ENCODE peak calls at places on chromosome 4, in four cellular contexts. L is OCI-LY7, C is left lung, T is IMR-90. B is an unnamed sample.

GRCh38 chr4:185305979-185306442 is 89.7 kb downstream of the LRP2BP start:
- DNase-seq in L (no peak), C (no peak), T (peak; percentile 97), B (no peak)

GRCh38 chr4:30757357-30757756 is 37.2 kb downstream of the PCDH7 start:
- DNase-seq in L (no peak), C (no peak), T (peak; percentile 92), B (no peak)

GRCh38 chr4:52685316-52685715 is 26.2 kb upstream of the USP46 start:
- DNase-seq in L (no peak), C (no peak), T (no peak), B (no peak)

GRCh38 chr4:69713593-69713992 is 46.8 kb downstream of the SULT1B1 start:
- DNase-seq in L (no peak), C (no peak), T (no peak), B (no peak)

GRCh38 chr4:130233377-130234047 is 1137.6 kb downstream of the C4orf33 start:
- DNase-seq in L (peak; percentile 0), C (no peak), T (no peak), B (peak; percentile 18)

GRCh38 chr4:38105475-38105874 is 145.3 kb downstream of the PTTG2 start:
- DNase-seq in L (no peak), C (no peak), T (no peak), B (no peak)

GRCh38 chr4:23819041-23819511 is 70.8 kb downstream of the PPARGC1A start:
- DNase-seq in L (no peak), C (no peak), T (peak; percentile 45), B (no peak)

GRCh38 chr4:112297495-112297894 is 326 bp downstream of the ALPK1 start:
- DNase-seq in L (no peak), C (no peak), T (no peak), B (no peak)

GRCh38 chr4:69025191-69025998 is 70.9 kb upstream of the UGT2B7 start:
- DNase-seq in L (peak; percentile 1), C (no peak), T (no peak), B (peak; percentile 15)

GRCh38 chr4:15396157-15396800 is 31.6 kb upstream of the C1QTNF7 start:
- DNase-seq in L (peak; percentile 61), C (no peak), T (peak; percentile 48), B (peak; percentile 65)

GRCh38 chr4:579543-580175 is 3.6 kb upstream of the TMEM271 start:
- DNase-seq in L (peak; percentile 27), C (no peak), T (no peak), B (peak; percentile 83)

GRCh38 chr4:109424093-109424818 is 9.4 kb upstream of the SEC24B start:
- DNase-seq in L (peak; percentile 37), C (no peak), T (no peak), B (no peak)
- H3K4me3 ChIP-seq in L (no peak overlapping the region), C (no peak overlapping the region), T (no peak overlapping the region), B (no peak overlapping the region)

GRCh38 chr4:183287309-183287659 is 32.8 kb downstream of the CLDN22 start:
- DNase-seq in L (no peak), C (no peak), T (no peak), B (no peak)
- H3K4me3 ChIP-seq in L (no peak overlapping the region), C (no peak overlapping the region), T (no peak overlapping the region), B (no peak overlapping the region)

GRCh38 chr4:176790398-176790797 is 2.3 kb downstream of the VEGFC start:
- DNase-seq in L (no peak), C (no peak), T (no peak), B (no peak)
- H3K4me3 ChIP-seq in L (no peak overlapping the region), C (no peak overlapping the region), T (peak overlapping the region; percentile 96), B (no peak overlapping the region)

GRCh38 chr4:183175631-183176232 is 76.7 kb downstream of the WWC2 start:
- DNase-seq in L (no peak), C (no peak), T (peak; percentile 60), B (no peak)
- H3K4me3 ChIP-seq in L (no peak overlapping the region), C (no peak overlapping the region), T (no peak overlapping the region), B (no peak overlapping the region)

GRCh38 chr4:186722856-186723206 is 825 bp downstream of the FAT1 start:
- DNase-seq in L (no peak), C (no peak), T (no peak), B (no peak)
- H3K4me3 ChIP-seq in L (no peak overlapping the region), C (peak overlapping the region; percentile 76), T (peak overlapping the region; percentile 89), B (peak overlapping the region; percentile 74)

GRCh38 chr4:29278580-29278979 is 1441.6 kb upstream of the PCDH7 start:
- DNase-seq in L (no peak), C (no peak), T (peak; percentile 79), B (no peak)
- H3K4me3 ChIP-seq in L (no peak overlapping the region), C (no peak overlapping the region), T (no peak overlapping the region), B (no peak overlapping the region)

DNA sequence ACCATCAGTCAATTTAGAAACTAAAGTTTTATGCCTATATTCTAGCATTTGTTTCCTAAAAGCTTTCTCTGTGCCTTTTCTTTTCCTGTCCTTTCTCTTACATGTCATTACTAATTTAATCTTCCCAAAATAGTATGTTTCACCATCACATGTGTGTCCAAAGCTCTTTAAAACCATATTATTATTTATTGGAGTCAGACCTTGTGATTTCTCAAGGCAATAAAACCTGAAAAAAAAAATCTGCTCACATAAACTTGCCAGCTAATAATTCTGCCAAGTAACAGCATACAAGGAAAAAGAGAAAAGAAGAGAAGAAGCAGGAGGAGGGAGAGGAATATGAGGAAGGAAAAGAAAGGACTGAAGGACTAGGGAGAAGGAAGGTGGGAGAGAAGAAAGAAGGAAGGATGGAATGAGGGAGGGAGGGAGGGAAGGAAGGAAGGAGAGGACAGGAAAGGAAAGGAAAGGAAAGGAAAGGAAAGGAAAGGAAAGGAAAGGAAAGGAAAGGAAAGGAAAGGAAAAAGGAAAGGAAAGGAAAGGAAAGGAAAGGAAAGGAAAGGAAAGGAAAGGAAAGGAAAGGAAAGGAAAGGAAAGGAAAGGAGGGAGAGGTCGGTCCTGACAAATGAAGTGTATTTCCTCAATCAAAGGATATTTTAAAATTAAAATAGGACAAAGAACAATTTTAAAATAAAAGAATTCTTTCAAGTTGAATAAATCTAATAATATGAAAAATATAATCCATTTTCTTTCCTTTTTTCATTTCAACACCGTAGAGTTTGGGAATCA is 57.4 kb downstream of the ANTXR2 start:
- DNase-seq in L (no peak), C (no peak), T (no peak), B (no peak)
- H3K4me3 ChIP-seq in L (no peak overlapping the region), C (no peak overlapping the region), T (no peak overlapping the region), B (no peak overlapping the region)

GRCh38 chr4:102642571-102643298 is 118.0 kb downstream of the MANBA start:
- DNase-seq in L (no peak), C (no peak), T (peak; percentile 46), B (no peak)
- H3K4me3 ChIP-seq in L (no peak overlapping the region), C (no peak overlapping the region), T (no peak overlapping the region), B (no peak overlapping the region)

DNA sequence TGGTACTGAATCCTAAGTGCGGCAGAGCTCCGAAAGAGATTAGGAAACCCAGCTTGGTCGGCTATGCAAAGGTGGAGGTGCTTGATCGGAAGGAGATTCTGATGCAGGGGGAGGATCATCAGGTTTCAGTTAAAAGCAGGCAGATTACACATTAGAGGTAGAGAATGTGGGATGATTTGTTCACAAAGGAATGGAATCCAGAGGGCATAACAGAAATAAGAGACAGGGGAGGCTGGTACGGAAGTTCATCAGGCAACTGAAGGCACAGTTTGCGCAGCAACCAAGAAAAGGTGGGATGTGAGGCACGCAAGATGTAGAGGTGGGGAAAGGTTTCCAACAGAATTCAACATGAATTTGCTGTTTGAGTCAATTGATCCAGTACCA is 432 bp upstream of the ZNF330 start:
- DNase-seq in L (no peak), C (no peak), T (no peak), B (no peak)
- H3K4me3 ChIP-seq in L (peak overlapping the region; percentile 92), C (peak overlapping the region; percentile 81), T (peak overlapping the region; percentile 94), B (peak overlapping the region; percentile 89)

DNA sequence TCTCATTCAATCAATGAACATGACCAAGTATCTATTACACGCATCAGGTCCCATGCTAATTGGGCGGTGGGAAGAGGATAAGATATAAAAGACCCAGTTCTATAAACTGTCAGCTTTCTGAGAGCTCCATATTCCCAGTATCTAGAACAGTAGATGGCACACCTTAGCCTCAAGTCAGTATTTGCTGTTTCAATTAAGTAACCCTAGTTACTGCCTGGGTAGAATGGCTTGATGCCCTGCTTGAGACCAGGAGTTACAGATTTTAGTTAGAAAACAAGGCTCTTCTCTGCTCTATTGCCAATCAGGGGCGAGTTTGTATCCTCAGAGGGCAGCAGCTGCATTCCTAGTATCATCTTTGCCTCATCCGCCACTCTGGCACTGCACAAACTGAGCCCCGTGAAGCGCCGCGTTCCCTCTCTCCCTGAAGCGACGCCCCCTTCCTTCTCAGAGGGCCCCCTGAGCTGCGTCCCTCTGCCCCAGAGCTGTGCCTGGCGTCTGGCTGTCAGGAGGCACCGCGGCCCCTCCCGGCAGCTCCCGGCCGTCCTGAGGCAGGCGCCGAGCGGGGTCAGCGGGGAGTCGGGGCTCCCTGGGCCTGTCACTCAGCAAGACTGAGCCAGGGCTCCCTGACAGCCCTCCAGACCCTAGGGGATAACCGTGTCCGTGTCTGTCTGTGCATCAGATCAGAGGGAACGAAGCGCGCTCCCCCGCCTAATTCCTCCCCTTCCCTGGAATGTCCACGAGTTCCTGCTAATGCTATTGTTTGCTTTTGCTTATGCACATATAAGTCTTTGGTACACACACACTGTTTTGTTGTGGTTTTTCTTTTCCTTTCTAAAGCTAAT is 212.4 kb upstream of the TTC29 start:
- DNase-seq in L (no peak), C (peak; percentile 74), T (peak; percentile 20), B (no peak)
- H3K4me3 ChIP-seq in L (no peak overlapping the region), C (peak overlapping the region; percentile 38), T (peak overlapping the region; percentile 74), B (no peak overlapping the region)